ENCODE peak calls at places on chromosomes 5 and 9, in seven cellular contexts. One of them, this sample, is unnamed.

GRCh38 chr9:128810873-128811272 is 7.4 kb upstream of the ENDOG start:
- DNase-seq in brain microvascular endothelial cell: no peak
- DNase-seq in right atrium auricular region: no peak
- DNase-seq in fibroblast of mammary gland: no peak
- DNase-seq in PC-9: no peak
- DNase-seq in neural crest cell: no peak
- DNase-seq in uterus: no peak
- DNase-seq in this sample: no peak

GRCh38 chr5:108642170-108642906 is 105.4 kb upstream of the FER start:
- DNase-seq in neural crest cell: peak
- DNase-seq in uterus: peak
- DNase-seq in PC-9: peak
- DNase-seq in brain microvascular endothelial cell: peak
- DNase-seq in fibroblast of mammary gland: peak
- DNase-seq in right atrium auricular region: peak
- DNase-seq in this sample: peak

GRCh38 chr9:81613002-81613750 is 76.2 kb downstream of the TLE1 start:
- DNase-seq in brain microvascular endothelial cell: peak
- DNase-seq in fibroblast of mammary gland: peak
- DNase-seq in neural crest cell: no peak
- DNase-seq in right atrium auricular region: peak
- DNase-seq in uterus: peak
- DNase-seq in PC-9: no peak
- DNase-seq in this sample: peak

GRCh38 chr5:139761057-139761450 is 34.6 kb upstream of the PSD2 start:
- DNase-seq in right atrium auricular region: no peak
- DNase-seq in PC-9: no peak
- DNase-seq in neural crest cell: no peak
- DNase-seq in brain microvascular endothelial cell: no peak
- DNase-seq in uterus: no peak
- DNase-seq in fibroblast of mammary gland: no peak
- DNase-seq in this sample: no peak

GRCh38 chr5:156759156-156759555 is 90.9 kb upstream of the PPP1R2B start:
- DNase-seq in right atrium auricular region: no peak
- DNase-seq in uterus: no peak
- DNase-seq in fibroblast of mammary gland: no peak
- DNase-seq in brain microvascular endothelial cell: no peak
- DNase-seq in PC-9: no peak
- DNase-seq in neural crest cell: no peak
- DNase-seq in this sample: no peak

GRCh38 chr9:131274674-131275331 is 1.5 kb downstream of the FAM78A start:
- DNase-seq in PC-9: no peak
- DNase-seq in brain microvascular endothelial cell: no peak
- DNase-seq in right atrium auricular region: no peak
- DNase-seq in fibroblast of mammary gland: no peak
- DNase-seq in neural crest cell: no peak
- DNase-seq in uterus: no peak
- DNase-seq in this sample: peak

GRCh38 chr5:149935431-149935901 is 9.1 kb downstream of the PDE6A start:
- DNase-seq in brain microvascular endothelial cell: no peak
- DNase-seq in PC-9: no peak
- DNase-seq in right atrium auricular region: no peak
- DNase-seq in fibroblast of mammary gland: no peak
- DNase-seq in neural crest cell: no peak
- DNase-seq in uterus: no peak
- DNase-seq in this sample: no peak

GRCh38 chr5:91281409-91281808 is 101.7 kb downstream of the ARRDC3 start:
- DNase-seq in right atrium auricular region: no peak
- DNase-seq in fibroblast of mammary gland: peak
- DNase-seq in uterus: no peak
- DNase-seq in PC-9: peak
- DNase-seq in neural crest cell: no peak
- DNase-seq in brain microvascular endothelial cell: no peak
- DNase-seq in this sample: peak

GRCh38 chr9:6549106-6549505 is 96.4 kb downstream of the GLDC start:
- DNase-seq in neural crest cell: no peak
- DNase-seq in brain microvascular endothelial cell: no peak
- DNase-seq in right atrium auricular region: no peak
- DNase-seq in PC-9: no peak
- DNase-seq in uterus: no peak
- DNase-seq in fibroblast of mammary gland: no peak
- DNase-seq in this sample: no peak

GRCh38 chr9:123074627-123075026 is 41.2 kb downstream of the GPR21 start:
- DNase-seq in neural crest cell: no peak
- DNase-seq in fibroblast of mammary gland: no peak
- DNase-seq in brain microvascular endothelial cell: no peak
- DNase-seq in right atrium auricular region: no peak
- DNase-seq in uterus: no peak
- DNase-seq in PC-9: no peak
- DNase-seq in this sample: no peak

GRCh38 chr5:125023673-125024072 is 277.2 kb upstream of the ZNF608 start:
- DNase-seq in neural crest cell: no peak
- DNase-seq in fibroblast of mammary gland: peak
- DNase-seq in right atrium auricular region: no peak
- DNase-seq in brain microvascular endothelial cell: peak
- DNase-seq in PC-9: no peak
- DNase-seq in uterus: no peak
- DNase-seq in this sample: no peak

GRCh38 chr5:94693043-94693822 is 74.8 kb downstream of the SLF1 start:
- DNase-seq in right atrium auricular region: no peak
- DNase-seq in PC-9: peak
- DNase-seq in neural crest cell: no peak
- DNase-seq in fibroblast of mammary gland: peak
- DNase-seq in brain microvascular endothelial cell: peak
- DNase-seq in uterus: no peak
- DNase-seq in this sample: peak

GRCh38 chr5:14816999-14817761 is 54.4 kb downstream of the ANKH start:
- DNase-seq in neural crest cell: no peak
- DNase-seq in PC-9: no peak
- DNase-seq in right atrium auricular region: peak
- DNase-seq in fibroblast of mammary gland: peak
- DNase-seq in uterus: no peak
- DNase-seq in brain microvascular endothelial cell: peak
- DNase-seq in this sample: peak

GRCh38 chr5:148966348-148966747 is 96.5 kb downstream of the SH3TC2 start:
- DNase-seq in uterus: no peak
- DNase-seq in PC-9: peak
- DNase-seq in brain microvascular endothelial cell: no peak
- DNase-seq in neural crest cell: no peak
- DNase-seq in fibroblast of mammary gland: no peak
- DNase-seq in right atrium auricular region: no peak
- DNase-seq in this sample: no peak

GRCh38 chr9:16825364-16825763 is 45.1 kb downstream of the BNC2 start:
- DNase-seq in neural crest cell: no peak
- DNase-seq in right atrium auricular region: no peak
- DNase-seq in fibroblast of mammary gland: peak
- DNase-seq in brain microvascular endothelial cell: no peak
- DNase-seq in uterus: no peak
- DNase-seq in PC-9: no peak
- DNase-seq in this sample: peak

GRCh38 chr9:135404451-135405144 is 75.0 kb upstream of the PPP1R26 start:
- DNase-seq in PC-9: no peak
- DNase-seq in right atrium auricular region: no peak
- DNase-seq in fibroblast of mammary gland: no peak
- DNase-seq in brain microvascular endothelial cell: no peak
- DNase-seq in neural crest cell: no peak
- DNase-seq in uterus: no peak
- DNase-seq in this sample: no peak

GRCh38 chr9:82234160-82234943 is 245.8 kb downstream of the SPATA31D1 start:
- DNase-seq in right atrium auricular region: no peak
- DNase-seq in PC-9: no peak
- DNase-seq in fibroblast of mammary gland: no peak
- DNase-seq in neural crest cell: no peak
- DNase-seq in uterus: no peak
- DNase-seq in brain microvascular endothelial cell: no peak
- DNase-seq in this sample: no peak

GRCh38 chr9:122036988-122037387 is 56.1 kb downstream of the TTLL11 start:
- DNase-seq in right atrium auricular region: no peak
- DNase-seq in PC-9: no peak
- DNase-seq in fibroblast of mammary gland: peak
- DNase-seq in uterus: no peak
- DNase-seq in brain microvascular endothelial cell: no peak
- DNase-seq in neural crest cell: no peak
- DNase-seq in this sample: peak

GRCh38 chr9:5364294-5364990 is 24.8 kb upstream of the RLN1 start:
- DNase-seq in neural crest cell: no peak
- DNase-seq in right atrium auricular region: no peak
- DNase-seq in uterus: no peak
- DNase-seq in fibroblast of mammary gland: peak
- DNase-seq in PC-9: no peak
- DNase-seq in brain microvascular endothelial cell: no peak
- DNase-seq in this sample: peak

GRCh38 chr9:36207016-36207415 is 16.3 kb downstream of the CLTA start:
- DNase-seq in right atrium auricular region: no peak
- DNase-seq in fibroblast of mammary gland: peak
- DNase-seq in PC-9: no peak
- DNase-seq in uterus: no peak
- DNase-seq in neural crest cell: no peak
- DNase-seq in brain microvascular endothelial cell: peak
- DNase-seq in this sample: no peak

GRCh38 chr5:149205625-149206523 is 64.6 kb downstream of the ABLIM3 start:
- DNase-seq in fibroblast of mammary gland: peak
- DNase-seq in brain microvascular endothelial cell: peak
- DNase-seq in neural crest cell: no peak
- DNase-seq in PC-9: peak
- DNase-seq in right atrium auricular region: peak
- DNase-seq in uterus: peak
- DNase-seq in this sample: peak

GRCh38 chr5:168885324-168886120 is 306.4 kb upstream of the PANK3 start:
- DNase-seq in fibroblast of mammary gland: no peak
- DNase-seq in brain microvascular endothelial cell: no peak
- DNase-seq in right atrium auricular region: peak
- DNase-seq in uterus: no peak
- DNase-seq in neural crest cell: peak
- DNase-seq in PC-9: no peak
- DNase-seq in this sample: no peak

GRCh38 chr9:126690431-126691051 is 76.8 kb downstream of the LMX1B start:
- DNase-seq in uterus: no peak
- DNase-seq in neural crest cell: peak
- DNase-seq in brain microvascular endothelial cell: no peak
- DNase-seq in PC-9: no peak
- DNase-seq in fibroblast of mammary gland: peak
- DNase-seq in right atrium auricular region: no peak
- DNase-seq in this sample: no peak

GRCh38 chr5:85656050-85656449 is 961.7 kb upstream of the COX7C start:
- DNase-seq in neural crest cell: no peak
- DNase-seq in uterus: no peak
- DNase-seq in PC-9: no peak
- DNase-seq in brain microvascular endothelial cell: no peak
- DNase-seq in right atrium auricular region: no peak
- DNase-seq in fibroblast of mammary gland: no peak
- DNase-seq in this sample: no peak

GRCh38 chr9:99180662-99181061 is 41.1 kb downstream of the ALG2 start:
- DNase-seq in uterus: no peak
- DNase-seq in fibroblast of mammary gland: no peak
- DNase-seq in brain microvascular endothelial cell: no peak
- DNase-seq in neural crest cell: no peak
- DNase-seq in PC-9: no peak
- DNase-seq in right atrium auricular region: no peak
- DNase-seq in this sample: no peak

GRCh38 chr5:134568761-134569725 is 43.6 kb downstream of the JADE2 start:
- DNase-seq in fibroblast of mammary gland: peak
- DNase-seq in uterus: peak
- DNase-seq in PC-9: no peak
- DNase-seq in neural crest cell: peak
- DNase-seq in brain microvascular endothelial cell: no peak
- DNase-seq in right atrium auricular region: peak
- DNase-seq in this sample: peak

GRCh38 chr9:4491621-4491975 is 1.3 kb downstream of the SLC1A1 start:
- DNase-seq in brain microvascular endothelial cell: no peak
- DNase-seq in uterus: no peak
- DNase-seq in PC-9: peak
- DNase-seq in right atrium auricular region: no peak
- DNase-seq in fibroblast of mammary gland: no peak
- DNase-seq in neural crest cell: no peak
- DNase-seq in this sample: no peak

GRCh38 chr5:92758552-92758951 is 822.5 kb downstream of the NR2F1-AS1 start:
- DNase-seq in PC-9: peak
- DNase-seq in fibroblast of mammary gland: peak
- DNase-seq in uterus: no peak
- DNase-seq in brain microvascular endothelial cell: peak
- DNase-seq in neural crest cell: no peak
- DNase-seq in right atrium auricular region: no peak
- DNase-seq in this sample: peak

GRCh38 chr9:24189986-24190385 is 355.7 kb downstream of the IZUMO3 start:
- DNase-seq in uterus: no peak
- DNase-seq in PC-9: no peak
- DNase-seq in brain microvascular endothelial cell: no peak
- DNase-seq in fibroblast of mammary gland: no peak
- DNase-seq in neural crest cell: no peak
- DNase-seq in right atrium auricular region: no peak
- DNase-seq in this sample: no peak

DNA sequence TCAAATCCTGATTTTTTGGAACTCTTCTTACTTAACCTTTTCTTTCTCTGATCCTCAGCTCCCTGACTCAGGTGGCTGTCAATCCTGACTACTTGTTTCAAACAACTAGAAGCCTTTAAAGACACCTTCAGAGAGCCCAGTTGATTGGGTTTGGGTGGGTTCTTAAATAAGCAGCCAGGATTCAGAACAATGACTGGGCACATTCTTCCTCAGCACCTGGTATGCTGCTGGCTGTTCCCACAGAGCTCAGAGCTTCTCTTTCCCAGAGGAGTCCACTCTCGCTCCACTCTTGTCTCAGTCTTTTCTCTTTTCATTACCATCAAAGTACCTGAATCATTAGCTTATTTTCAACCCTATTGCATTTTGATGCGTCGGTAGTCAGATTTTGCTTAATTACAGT is 22.5 kb downstream of the PCSK5 start:
- DNase-seq in uterus: no peak
- DNase-seq in brain microvascular endothelial cell: no peak
- DNase-seq in fibroblast of mammary gland: no peak
- DNase-seq in right atrium auricular region: no peak
- DNase-seq in PC-9: no peak
- DNase-seq in neural crest cell: no peak
- DNase-seq in this sample: no peak
- TF ChIP-seq CTCF in uterus: no peak
- TF ChIP-seq CTCF in brain microvascular endothelial cell: no peak
- TF ChIP-seq CTCF in fibroblast of mammary gland: no peak
- TF ChIP-seq CTCF in right atrium auricular region: no peak
- TF ChIP-seq CTCF in PC-9: no peak
- TF ChIP-seq CTCF in neural crest cell: no peak
- TF ChIP-seq CTCF in this sample: no peak

GRCh38 chr5:81854485-81854884 is 103.6 kb upstream of the SSBP2 start:
- DNase-seq in neural crest cell: no peak
- DNase-seq in fibroblast of mammary gland: no peak
- DNase-seq in right atrium auricular region: no peak
- DNase-seq in uterus: no peak
- DNase-seq in brain microvascular endothelial cell: no peak
- DNase-seq in PC-9: no peak
- DNase-seq in this sample: peak
- TF ChIP-seq CTCF in neural crest cell: peak
- TF ChIP-seq CTCF in fibroblast of mammary gland: peak
- TF ChIP-seq CTCF in right atrium auricular region: no peak
- TF ChIP-seq CTCF in uterus: no peak
- TF ChIP-seq CTCF in brain microvascular endothelial cell: peak
- TF ChIP-seq CTCF in PC-9: peak
- TF ChIP-seq CTCF in this sample: peak

GRCh38 chr5:162786234-162786633 is 651.2 kb upstream of the CCNG1 start:
- DNase-seq in PC-9: no peak
- DNase-seq in right atrium auricular region: no peak
- DNase-seq in fibroblast of mammary gland: peak
- DNase-seq in uterus: no peak
- DNase-seq in neural crest cell: no peak
- DNase-seq in brain microvascular endothelial cell: no peak
- DNase-seq in this sample: no peak
- TF ChIP-seq CTCF in PC-9: no peak
- TF ChIP-seq CTCF in right atrium auricular region: no peak
- TF ChIP-seq CTCF in fibroblast of mammary gland: no peak
- TF ChIP-seq CTCF in uterus: no peak
- TF ChIP-seq CTCF in neural crest cell: peak
- TF ChIP-seq CTCF in brain microvascular endothelial cell: no peak
- TF ChIP-seq CTCF in this sample: no peak

GRCh38 chr5:69217732-69218568 is 16.7 kb upstream of the CDK7 start:
- DNase-seq in fibroblast of mammary gland: peak
- DNase-seq in brain microvascular endothelial cell: peak
- DNase-seq in uterus: peak
- DNase-seq in right atrium auricular region: peak
- DNase-seq in PC-9: peak
- DNase-seq in neural crest cell: peak
- DNase-seq in this sample: peak
- TF ChIP-seq CTCF in fibroblast of mammary gland: no peak
- TF ChIP-seq CTCF in brain microvascular endothelial cell: peak
- TF ChIP-seq CTCF in uterus: peak
- TF ChIP-seq CTCF in right atrium auricular region: no peak
- TF ChIP-seq CTCF in PC-9: no peak
- TF ChIP-seq CTCF in neural crest cell: peak
- TF ChIP-seq CTCF in this sample: peak

This sample was measured in cardiac fibroblast.